ENCODE peak calls at places on chromosomes 16 and 17, in nine cellular contexts. One of them, this sample, is unnamed.
A peak's percentile ranks its signal among the peaks of the same experiment; 100 is the strongest.

GRCh38 chr17:27489045-27489715 is 32.9 kb downstream of the KSR1 start:
- DNase-seq in activated naive CD8-positive, alpha-beta T cell treated with anti-CD3 and anti-CD28 coated beads, Interleukin-2, amount 50 U/mL, for 16 hours: no peak
- DNase-seq in AG04450: no peak
- DNase-seq in HEK293T: no peak
- DNase-seq in AML-193: peak; percentile 55
- DNase-seq in testis: peak; percentile 51
- DNase-seq in activated CD4-positive, alpha-beta memory T cell treated with anti-CD3 and anti-CD28 coated beads, Interleukin-2, amount 10 ng/mL, durations not matched to agents 7 days and 5 days: no peak
- DNase-seq in activated CD4-positive, alpha-beta T cell treated with anti-CD3 and anti-CD28 coated beads, Interleukin-2, amount 50 U/mL, for 1 hour: no peak
- DNase-seq in KG1: no peak
- DNase-seq in this sample: no peak

GRCh38 chr17:44084131-44084538 is 13.6 kb downstream of the G6PC3 start:
- DNase-seq in activated naive CD8-positive, alpha-beta T cell treated with anti-CD3 and anti-CD28 coated beads, Interleukin-2, amount 50 U/mL, for 16 hours: no peak
- DNase-seq in AG04450: no peak
- DNase-seq in HEK293T: peak; percentile 59
- DNase-seq in AML-193: peak; percentile 12
- DNase-seq in testis: no peak
- DNase-seq in activated CD4-positive, alpha-beta memory T cell treated with anti-CD3 and anti-CD28 coated beads, Interleukin-2, amount 10 ng/mL, durations not matched to agents 7 days and 5 days: peak; percentile 26
- DNase-seq in activated CD4-positive, alpha-beta T cell treated with anti-CD3 and anti-CD28 coated beads, Interleukin-2, amount 50 U/mL, for 1 hour: peak; percentile 22
- DNase-seq in KG1: no peak
- DNase-seq in this sample: no peak

GRCh38 chr17:31008374-31009035 is 37.7 kb downstream of the RNF135 start:
- DNase-seq in activated naive CD8-positive, alpha-beta T cell treated with anti-CD3 and anti-CD28 coated beads, Interleukin-2, amount 50 U/mL, for 16 hours: no peak
- DNase-seq in AG04450: no peak
- DNase-seq in HEK293T: peak; percentile 41
- DNase-seq in AML-193: no peak
- DNase-seq in testis: peak; percentile 43
- DNase-seq in activated CD4-positive, alpha-beta memory T cell treated with anti-CD3 and anti-CD28 coated beads, Interleukin-2, amount 10 ng/mL, durations not matched to agents 7 days and 5 days: peak; percentile 62
- DNase-seq in activated CD4-positive, alpha-beta T cell treated with anti-CD3 and anti-CD28 coated beads, Interleukin-2, amount 50 U/mL, for 1 hour: peak; percentile 52
- DNase-seq in KG1: no peak
- DNase-seq in this sample: peak; percentile 11

GRCh38 chr17:72416905-72417304 is 296.1 kb downstream of the SOX9 start:
- DNase-seq in activated naive CD8-positive, alpha-beta T cell treated with anti-CD3 and anti-CD28 coated beads, Interleukin-2, amount 50 U/mL, for 16 hours: no peak
- DNase-seq in AG04450: no peak
- DNase-seq in HEK293T: no peak
- DNase-seq in AML-193: no peak
- DNase-seq in testis: no peak
- DNase-seq in activated CD4-positive, alpha-beta memory T cell treated with anti-CD3 and anti-CD28 coated beads, Interleukin-2, amount 10 ng/mL, durations not matched to agents 7 days and 5 days: no peak
- DNase-seq in activated CD4-positive, alpha-beta T cell treated with anti-CD3 and anti-CD28 coated beads, Interleukin-2, amount 50 U/mL, for 1 hour: no peak
- DNase-seq in KG1: no peak
- DNase-seq in this sample: no peak

GRCh38 chr17:73013816-73014663 is 78.4 kb downstream of the SLC39A11 start:
- DNase-seq in activated naive CD8-positive, alpha-beta T cell treated with anti-CD3 and anti-CD28 coated beads, Interleukin-2, amount 50 U/mL, for 16 hours: no peak
- DNase-seq in AG04450: no peak
- DNase-seq in HEK293T: peak; percentile 54
- DNase-seq in AML-193: no peak
- DNase-seq in testis: no peak
- DNase-seq in activated CD4-positive, alpha-beta memory T cell treated with anti-CD3 and anti-CD28 coated beads, Interleukin-2, amount 10 ng/mL, durations not matched to agents 7 days and 5 days: no peak
- DNase-seq in activated CD4-positive, alpha-beta T cell treated with anti-CD3 and anti-CD28 coated beads, Interleukin-2, amount 50 U/mL, for 1 hour: no peak
- DNase-seq in KG1: no peak
- DNase-seq in this sample: no peak

GRCh38 chr16:30721167-30721566 is 22.2 kb downstream of the SRCAP start:
- DNase-seq in activated naive CD8-positive, alpha-beta T cell treated with anti-CD3 and anti-CD28 coated beads, Interleukin-2, amount 50 U/mL, for 16 hours: no peak
- DNase-seq in AG04450: no peak
- DNase-seq in HEK293T: no peak
- DNase-seq in AML-193: no peak
- DNase-seq in testis: no peak
- DNase-seq in activated CD4-positive, alpha-beta memory T cell treated with anti-CD3 and anti-CD28 coated beads, Interleukin-2, amount 10 ng/mL, durations not matched to agents 7 days and 5 days: no peak
- DNase-seq in activated CD4-positive, alpha-beta T cell treated with anti-CD3 and anti-CD28 coated beads, Interleukin-2, amount 50 U/mL, for 1 hour: no peak
- DNase-seq in KG1: no peak
- DNase-seq in this sample: no peak

GRCh38 chr17:10119203-10120112 is 78.9 kb downstream of the GAS7 start:
- DNase-seq in activated naive CD8-positive, alpha-beta T cell treated with anti-CD3 and anti-CD28 coated beads, Interleukin-2, amount 50 U/mL, for 16 hours: no peak
- DNase-seq in AG04450: no peak
- DNase-seq in HEK293T: no peak
- DNase-seq in AML-193: peak; percentile 66
- DNase-seq in testis: no peak
- DNase-seq in activated CD4-positive, alpha-beta memory T cell treated with anti-CD3 and anti-CD28 coated beads, Interleukin-2, amount 10 ng/mL, durations not matched to agents 7 days and 5 days: peak; percentile 17
- DNase-seq in activated CD4-positive, alpha-beta T cell treated with anti-CD3 and anti-CD28 coated beads, Interleukin-2, amount 50 U/mL, for 1 hour: no peak
- DNase-seq in KG1: no peak
- DNase-seq in this sample: no peak

GRCh38 chr17:8426094-8426720 is 9.5 kb upstream of the NDEL1 start:
- DNase-seq in activated naive CD8-positive, alpha-beta T cell treated with anti-CD3 and anti-CD28 coated beads, Interleukin-2, amount 50 U/mL, for 16 hours: no peak
- DNase-seq in AG04450: no peak
- DNase-seq in HEK293T: no peak
- DNase-seq in AML-193: no peak
- DNase-seq in testis: no peak
- DNase-seq in activated CD4-positive, alpha-beta memory T cell treated with anti-CD3 and anti-CD28 coated beads, Interleukin-2, amount 10 ng/mL, durations not matched to agents 7 days and 5 days: no peak
- DNase-seq in activated CD4-positive, alpha-beta T cell treated with anti-CD3 and anti-CD28 coated beads, Interleukin-2, amount 50 U/mL, for 1 hour: no peak
- DNase-seq in KG1: no peak
- DNase-seq in this sample: no peak

GRCh38 chr17:71503710-71504471 is 616.9 kb upstream of the SOX9 start:
- DNase-seq in activated naive CD8-positive, alpha-beta T cell treated with anti-CD3 and anti-CD28 coated beads, Interleukin-2, amount 50 U/mL, for 16 hours: no peak
- DNase-seq in AG04450: no peak
- DNase-seq in HEK293T: no peak
- DNase-seq in AML-193: no peak
- DNase-seq in testis: no peak
- DNase-seq in activated CD4-positive, alpha-beta memory T cell treated with anti-CD3 and anti-CD28 coated beads, Interleukin-2, amount 10 ng/mL, durations not matched to agents 7 days and 5 days: no peak
- DNase-seq in activated CD4-positive, alpha-beta T cell treated with anti-CD3 and anti-CD28 coated beads, Interleukin-2, amount 50 U/mL, for 1 hour: no peak
- DNase-seq in KG1: no peak
- DNase-seq in this sample: no peak